ENCODE peak calls at places on chromosomes 5 and 9, in nine cellular contexts. W is heart left ventricle, Z is thoracic aorta, C is Peyer's patch, F is astrocyte, D is left lung, J is kidney epithelial cell, G is pancreas, Y is left ventricle myocardium inferior. N is an unnamed sample. For H3K36me3, the result is how much of the 10 kb centered on the place peaks cover.

GRCh38 chr5:38458174-38458573 is 98.3 kb downstream of the LIFR start:
- DNase-seq in W (no peak), Z (no peak), C (no peak), F (no peak), D (no peak), J (no peak), G (no peak), Y (no peak), N (no peak)

GRCh38 chr5:174532453-174533126 is 191.8 kb upstream of the MSX2 start:
- DNase-seq in W (peak), Z (peak), C (peak), F (peak), D (peak), J (peak), G (no peak), Y (peak), N (peak)

GRCh38 chr5:79173626-79174025 is 62.0 kb downstream of the BHMT start:
- DNase-seq in W (no peak), Z (no peak), C (no peak), F (no peak), D (no peak), J (no peak), G (no peak), Y (no peak), N (no peak)

GRCh38 chr5:177531209-177531940 is 14.6 kb upstream of the DDX41 start:
- DNase-seq in W (no peak), Z (no peak), C (no peak), F (no peak), D (no peak), J (no peak), G (peak), Y (no peak), N (no peak)

GRCh38 chr5:41610402-41610801 is 100.0 kb upstream of the PLCXD3 start:
- DNase-seq in W (no peak), Z (no peak), C (no peak), F (no peak), D (no peak), J (no peak), G (no peak), Y (no peak), N (no peak)

GRCh38 chr9:126859111-126859510 is 1.3 kb upstream of the ZBTB34 start:
- DNase-seq in W (no peak), Z (no peak), C (no peak), F (no peak), D (no peak), J (no peak), G (no peak), Y (no peak), N (no peak)

GRCh38 chr5:15693036-15693728 is 193.2 kb downstream of the FBXL7 start:
- DNase-seq in W (no peak), Z (no peak), C (no peak), F (peak), D (no peak), J (no peak), G (no peak), Y (no peak), N (no peak)

GRCh38 chr5:40655138-40655537 is 24.6 kb upstream of the PTGER4 start:
- DNase-seq in W (no peak), Z (no peak), C (no peak), F (no peak), D (no peak), J (no peak), G (no peak), Y (no peak), N (no peak)

GRCh38 chr9:5113994-5114748 is 71.3 kb downstream of the INSL6 start:
- DNase-seq in W (no peak), Z (no peak), C (no peak), F (no peak), D (peak), J (no peak), G (peak), Y (no peak), N (no peak)

GRCh38 chr5:152349683-152350526 is 55.2 kb downstream of the NMUR2 start:
- DNase-seq in W (peak), Z (no peak), C (no peak), F (peak), D (peak), J (no peak), G (peak), Y (peak), N (no peak)

GRCh38 chr9:128629852-128630545 is 26.6 kb downstream of the DYNC2I2 start:
- DNase-seq in W (no peak), Z (no peak), C (no peak), F (no peak), D (peak), J (no peak), G (peak), Y (no peak), N (no peak)

GRCh38 chr9:128628471-128629048 is 28.1 kb downstream of the DYNC2I2 start:
- DNase-seq in W (peak), Z (no peak), C (no peak), F (no peak), D (peak), J (no peak), G (peak), Y (peak), N (no peak)

GRCh38 chr9:128627906-128628305 is 28.7 kb downstream of the DYNC2I2 start:
- DNase-seq in W (no peak), Z (no peak), C (no peak), F (no peak), D (peak), J (no peak), G (peak), Y (no peak), N (no peak)

GRCh38 chr9:128627127-128627715 is 29.4 kb downstream of the DYNC2I2 start:
- DNase-seq in W (no peak), Z (no peak), C (no peak), F (no peak), D (peak), J (no peak), G (peak), Y (no peak), N (no peak)

DNA sequence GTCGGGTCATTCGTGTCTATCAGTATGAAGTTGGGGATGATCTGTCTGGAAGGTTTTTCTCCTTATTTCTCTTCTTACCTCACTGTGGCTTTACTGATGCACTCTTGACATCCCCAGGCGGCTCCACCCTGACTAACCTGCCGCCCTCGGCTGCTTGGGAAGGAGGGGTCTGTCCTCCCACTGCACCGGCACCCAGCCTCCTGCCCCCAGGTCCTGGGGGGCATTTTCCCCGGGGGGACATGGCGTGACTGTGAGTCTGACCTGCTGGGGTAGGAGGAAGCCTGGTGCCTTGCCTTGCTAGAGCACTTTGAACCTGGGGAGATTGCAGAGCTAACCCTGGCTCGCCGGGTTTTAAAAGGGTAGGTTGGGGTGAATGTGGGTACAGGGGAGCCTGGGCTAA is 27.5 kb downstream of the DYNC2I2 start:
- DNase-seq in W (no peak), Z (no peak), C (no peak), F (no peak), D (peak), J (no peak), G (peak), Y (no peak), N (no peak)
- H3K36me3 ChIP-seq in W (half or more), Z (half or more), C (under half), F (half or more), D (under half), J (under half), G (under half), Y (half or more), N (half or more)

DNA sequence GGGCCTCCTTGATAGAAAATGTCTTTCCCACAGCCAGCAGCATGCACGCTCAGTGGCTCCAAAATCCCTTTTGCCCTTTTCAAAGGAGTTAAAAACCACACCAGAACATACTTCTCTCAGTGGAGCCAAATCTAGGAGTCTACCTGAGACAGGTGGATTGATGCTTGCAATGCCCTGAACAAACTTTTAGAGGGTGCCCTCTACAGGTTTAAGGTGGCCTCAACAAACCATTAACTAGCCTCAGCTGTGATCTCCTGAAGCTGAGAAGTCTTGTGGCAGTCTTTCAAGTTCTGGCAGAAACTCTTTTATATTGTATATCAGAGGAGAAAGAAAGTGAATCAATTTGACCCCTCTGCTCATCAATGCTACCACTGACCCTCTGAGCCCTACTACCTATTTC is 125.4 kb downstream of the MED27 start:
- DNase-seq in W (no peak), Z (no peak), C (no peak), F (no peak), D (no peak), J (no peak), G (no peak), Y (no peak), N (no peak)
- TF ChIP-seq CTCF in W (no peak), Z (no peak), C (no peak), F (no peak), D (no peak), J (peak), G (no peak), Y (peak), N (no peak)

GRCh38 chr9:70292253-70292652 is 33.5 kb downstream of the SMC5 start:
- DNase-seq in W (no peak), Z (no peak), C (no peak), F (no peak), D (no peak), J (no peak), G (no peak), Y (no peak), N (no peak)

GRCh38 chr9:70291446-70291845 is 32.7 kb downstream of the SMC5 start:
- DNase-seq in W (no peak), Z (no peak), C (no peak), F (peak), D (no peak), J (no peak), G (no peak), Y (no peak), N (no peak)

GRCh38 chr9:70293214-70293613 is 34.4 kb downstream of the SMC5 start:
- DNase-seq in W (no peak), Z (no peak), C (no peak), F (no peak), D (no peak), J (no peak), G (no peak), Y (no peak), N (no peak)

GRCh38 chr9:70298245-70298771 is 39.5 kb downstream of the SMC5 start:
- DNase-seq in W (no peak), Z (no peak), C (no peak), F (no peak), D (no peak), J (no peak), G (no peak), Y (no peak), N (no peak)

DNA sequence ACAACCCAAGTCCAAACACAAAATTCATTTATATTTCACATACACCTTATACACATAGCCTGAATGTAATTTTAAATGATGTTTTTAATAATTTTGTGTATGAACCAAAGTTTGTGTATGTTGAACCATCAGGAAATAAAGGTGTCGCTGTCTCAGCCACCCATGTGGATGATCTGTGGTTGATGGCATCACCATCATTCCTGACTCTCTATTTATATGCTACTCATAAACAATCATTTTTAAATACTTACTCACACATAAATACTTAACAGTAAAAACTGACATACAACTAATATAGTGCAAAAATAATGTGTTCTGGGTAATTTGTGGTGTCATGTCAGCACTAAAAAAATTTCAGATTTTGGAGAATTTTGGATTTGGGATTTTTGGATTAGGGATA is 38.4 kb downstream of the SMC5 start:
- DNase-seq in W (no peak), Z (no peak), C (no peak), F (no peak), D (no peak), J (no peak), G (no peak), Y (no peak), N (no peak)
- H3K36me3 ChIP-seq in W (half or more), Z (under half), C (under half), F (under half), D (under half), J (under half), G (under half), Y (half or more), N (half or more)

GRCh38 chr5:112084149-112084548 is 327.2 kb upstream of the NREP start:
- DNase-seq in W (no peak), Z (no peak), C (no peak), F (no peak), D (no peak), J (no peak), G (no peak), Y (no peak), N (no peak)
- TF ChIP-seq CTCF in W (no peak), Z (no peak), C (no peak), F (no peak), D (no peak), J (no peak), G (no peak), Y (no peak), N (no peak)

DNA sequence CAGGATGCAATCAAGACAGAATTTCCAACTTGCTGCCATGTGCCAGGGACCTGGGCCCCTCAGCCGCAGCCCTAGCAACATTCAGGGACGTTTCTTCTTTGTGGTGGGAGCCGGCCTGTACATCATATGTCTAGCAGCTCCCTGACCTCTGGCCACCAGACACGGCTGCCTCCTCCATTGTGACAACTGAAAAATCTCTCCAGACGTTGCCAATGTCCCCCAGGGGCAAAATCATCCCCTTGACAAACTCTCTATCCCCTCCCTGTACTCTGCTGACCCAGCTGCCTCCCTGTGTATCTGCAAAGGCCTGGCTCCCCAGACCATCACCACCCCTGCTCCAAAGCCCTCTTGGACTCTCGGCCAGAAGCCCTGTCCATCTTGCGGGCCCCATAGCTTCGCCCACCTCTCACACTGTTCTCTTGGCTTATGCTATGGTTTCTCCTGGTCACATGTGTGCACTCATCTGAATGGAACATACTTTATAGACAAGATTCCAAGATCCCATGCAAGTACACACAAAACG is 40.8 kb downstream of the BICD2 start:
- DNase-seq in W (no peak), Z (no peak), C (no peak), F (no peak), D (no peak), J (no peak), G (no peak), Y (no peak), N (no peak)
- H3K36me3 ChIP-seq in W (half or more), Z (under half), C (under half), F (under half), D (under half), J (under half), G (under half), Y (under half), N (half or more)

DNA sequence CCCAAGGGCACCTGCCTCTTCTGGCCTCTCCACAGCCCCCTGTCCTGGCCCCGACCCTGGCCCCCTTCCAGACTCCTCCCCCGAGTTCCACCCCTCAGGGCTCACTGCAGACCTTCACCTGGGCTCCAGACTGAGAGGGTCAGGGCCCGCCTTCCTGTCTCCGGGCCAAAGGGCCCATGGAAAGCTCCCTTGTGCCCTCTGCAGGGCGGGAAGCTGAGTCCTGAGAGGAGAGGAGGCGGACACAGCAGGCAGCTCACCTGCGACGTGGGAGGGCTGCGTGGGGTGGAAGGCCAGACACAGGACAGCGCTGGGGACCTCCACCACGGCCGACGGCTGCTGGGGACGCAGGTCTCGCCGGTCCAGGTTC is 20.6 kb downstream of the DYNC2I2 start:
- DNase-seq in W (peak), Z (no peak), C (no peak), F (no peak), D (peak), J (no peak), G (peak), Y (peak), N (no peak)
- TF ChIP-seq CTCF in W (peak), Z (no peak), C (peak), F (no peak), D (no peak), J (peak), G (peak), Y (peak), N (no peak)

DNA sequence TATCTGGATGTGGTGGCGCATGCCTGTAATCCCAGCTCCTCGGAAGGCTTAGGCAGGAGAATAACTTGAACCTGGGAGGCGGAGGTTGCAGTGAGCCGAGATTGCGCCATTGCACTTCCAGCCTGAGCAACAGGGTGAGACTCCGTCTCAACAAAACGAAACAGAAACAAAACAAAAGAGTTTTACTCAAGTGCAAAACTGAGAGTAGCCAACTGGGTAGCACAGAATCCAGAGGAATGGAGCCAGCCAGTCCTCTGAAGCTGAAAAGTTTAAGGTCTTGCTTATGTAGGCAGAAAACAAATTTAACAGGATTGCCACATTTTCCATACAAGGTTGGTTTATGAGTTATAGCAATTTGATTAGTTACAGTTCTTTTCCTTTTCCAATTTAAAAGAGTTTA is 32.0 kb downstream of the SPIN1 start:
- DNase-seq in W (no peak), Z (no peak), C (no peak), F (no peak), D (no peak), J (no peak), G (no peak), Y (no peak), N (no peak)
- H3K36me3 ChIP-seq in W (under half), Z (under half), C (under half), F (under half), D (under half), J (under half), G (under half), Y (under half), N (under half)

GRCh38 chr9:37331871-37332270 is 90.6 kb upstream of the GRHPR start:
- DNase-seq in W (no peak), Z (no peak), C (no peak), F (no peak), D (no peak), J (no peak), G (no peak), Y (no peak), N (no peak)

GRCh38 chr9:37336150-37336549 is 86.3 kb upstream of the GRHPR start:
- DNase-seq in W (no peak), Z (no peak), C (no peak), F (no peak), D (no peak), J (no peak), G (no peak), Y (no peak), N (no peak)

GRCh38 chr9:37332581-37332980 is 89.9 kb upstream of the GRHPR start:
- DNase-seq in W (no peak), Z (no peak), C (no peak), F (no peak), D (no peak), J (no peak), G (no peak), Y (no peak), N (no peak)

GRCh38 chr9:37335238-37335637 is 87.3 kb upstream of the GRHPR start:
- DNase-seq in W (no peak), Z (no peak), C (no peak), F (no peak), D (no peak), J (no peak), G (no peak), Y (no peak), N (no peak)

DNA sequence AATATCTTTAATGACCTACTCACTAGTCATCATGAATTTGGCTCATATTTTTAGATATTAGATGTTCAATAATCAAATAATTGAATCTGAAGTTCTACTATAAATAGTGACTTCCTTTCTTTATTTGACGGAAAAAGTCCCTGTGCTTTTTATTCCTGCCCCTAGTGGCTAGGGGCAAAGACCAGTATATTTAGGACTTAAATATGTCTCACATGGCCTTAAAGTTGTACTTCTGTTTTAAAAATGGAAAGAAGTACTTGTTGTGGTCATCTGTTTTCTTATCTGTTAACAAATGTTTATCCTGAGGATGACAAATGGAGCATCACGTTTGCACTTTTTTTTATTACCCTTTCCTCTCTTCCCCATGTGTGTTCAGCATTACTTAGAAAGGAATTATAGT is 89.2 kb upstream of the GRHPR start:
- DNase-seq in W (no peak), Z (no peak), C (no peak), F (no peak), D (no peak), J (no peak), G (no peak), Y (no peak), N (no peak)
- TF ChIP-seq CTCF in W (no peak), Z (no peak), C (no peak), F (no peak), D (no peak), J (no peak), G (no peak), Y (no peak), N (no peak)